ENCODE peak calls at places on chromosomes 12 and 14, in four cellular contexts. V is body of pancreas, U is gastrocnemius medialis, K is heart left ventricle. Y is an unnamed sample.

GRCh38 chr14:48703728-48704467 is 882.3 kb downstream of the RPS29 start:
- DNase-seq in K (peak; percentile 13), V (no peak), U (no peak), Y (no peak)

GRCh38 chr12:53806689-53807088 is 54.9 kb upstream of the CISTR start:
- DNase-seq in K (no peak), U (no peak), V (no peak), Y (no peak)

GRCh38 chr14:65599375-65599774 is 186.8 kb downstream of the FUT8 start:
- DNase-seq in V (no peak), U (no peak), K (no peak), Y (no peak)

GRCh38 chr14:96723946-96724345 is 73.2 kb upstream of the VRK1 start:
- DNase-seq in U (no peak), V (no peak), K (no peak), Y (no peak)

GRCh38 chr14:103056322-103057027 is 874 bp downstream of the CDC42BPB start:
- DNase-seq in U (peak; percentile 19), K (peak; percentile 88), V (peak; percentile 54), Y (peak; percentile 85)

GRCh38 chr12:54273981-54274380 is 5.9 kb downstream of the CBX5 start:
- DNase-seq in K (no peak), V (no peak), U (no peak), Y (no peak)

GRCh38 chr14:22597771-22598098 is 365 bp upstream of the ABHD4 start:
- DNase-seq in K (no peak), U (no peak), V (no peak), Y (no peak)

GRCh38 chr12:132044661-132045412 is 95.1 kb downstream of the EP400 start:
- DNase-seq in U (no peak), V (no peak), K (no peak), Y (no peak)

GRCh38 chr12:82638324-82638723 is 48.4 kb upstream of the TMTC2 start:
- DNase-seq in U (no peak), V (no peak), K (no peak), Y (no peak)

GRCh38 chr12:50166776-50167025 is 468 bp downstream of the CERS5 start:
- DNase-seq in V (peak; percentile 29), K (no peak), U (no peak), Y (peak; percentile 45)

GRCh38 chr12:109476807-109477184 is 304 bp downstream of the KCTD10 start:
- DNase-seq in V (no peak), U (no peak), K (no peak), Y (no peak)

GRCh38 chr12:109477963-109478315 is 505 bp downstream of the UBE3B start:
- DNase-seq in K (no peak), U (no peak), V (no peak), Y (no peak)

GRCh38 chr12:109475121-109475520 is 2.0 kb downstream of the KCTD10 start:
- DNase-seq in K (no peak), V (no peak), U (no peak), Y (no peak)

GRCh38 chr12:109475993-109476806 is 900 bp downstream of the KCTD10 start:
- DNase-seq in U (no peak), K (no peak), V (no peak), Y (no peak)

GRCh38 chr12:109477185-109477962 is at the start of the genes KCTD10 and UBE3B:
- DNase-seq in K (peak; percentile 91), V (peak; percentile 83), U (peak; percentile 73), Y (peak; percentile 89)
- TF ChIP-seq POLR2A in K (no peak), V (no peak), U (peak; percentile 54), Y (no peak)

DNA sequence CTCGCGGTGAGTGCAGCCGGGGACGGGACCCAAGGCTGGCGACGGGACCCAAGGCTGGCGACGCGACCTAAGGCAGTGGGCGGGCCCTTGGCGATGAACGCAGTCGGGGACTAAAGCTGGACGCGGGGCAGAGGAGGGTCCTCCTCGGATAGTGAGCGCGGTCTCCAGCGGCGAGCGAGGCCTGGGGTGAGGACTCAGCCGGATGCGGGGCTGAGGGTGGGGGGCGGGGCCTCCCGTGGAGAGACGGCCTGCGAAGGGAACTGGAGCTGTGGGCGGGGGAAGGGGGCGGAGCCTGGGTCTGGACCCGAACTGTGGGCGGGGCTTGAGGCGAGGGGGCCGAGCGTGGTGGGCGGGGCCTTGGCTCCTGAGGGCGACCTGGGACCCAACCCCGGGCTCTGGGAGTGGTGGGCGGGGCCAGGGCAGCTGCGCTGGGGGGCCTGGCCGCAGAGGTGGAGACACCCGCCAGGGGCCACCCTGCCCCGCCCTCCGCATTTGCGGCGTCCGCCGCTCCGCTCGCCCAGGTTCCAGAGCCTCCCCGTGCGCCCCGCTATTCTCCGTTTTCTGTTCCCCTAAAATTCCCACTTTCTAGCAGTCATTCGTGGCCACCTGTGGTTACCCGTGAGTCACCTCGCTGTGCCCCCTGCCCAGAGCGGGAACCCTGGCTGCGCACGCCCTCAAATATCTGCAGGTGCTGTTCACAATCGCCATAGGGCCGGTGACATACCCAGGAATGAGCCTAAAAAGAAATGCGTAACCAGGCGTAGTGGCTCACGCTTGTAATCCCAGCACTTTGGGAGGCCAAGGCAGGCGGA is 508 bp upstream of the BRF1 start:
- DNase-seq in V (peak; percentile 99), U (peak; percentile 96), K (peak; percentile 98), Y (peak; percentile 99)
- TF ChIP-seq POLR2A in V (no peak), U (peak; percentile 49), K (no peak), Y (no peak)

DNA sequence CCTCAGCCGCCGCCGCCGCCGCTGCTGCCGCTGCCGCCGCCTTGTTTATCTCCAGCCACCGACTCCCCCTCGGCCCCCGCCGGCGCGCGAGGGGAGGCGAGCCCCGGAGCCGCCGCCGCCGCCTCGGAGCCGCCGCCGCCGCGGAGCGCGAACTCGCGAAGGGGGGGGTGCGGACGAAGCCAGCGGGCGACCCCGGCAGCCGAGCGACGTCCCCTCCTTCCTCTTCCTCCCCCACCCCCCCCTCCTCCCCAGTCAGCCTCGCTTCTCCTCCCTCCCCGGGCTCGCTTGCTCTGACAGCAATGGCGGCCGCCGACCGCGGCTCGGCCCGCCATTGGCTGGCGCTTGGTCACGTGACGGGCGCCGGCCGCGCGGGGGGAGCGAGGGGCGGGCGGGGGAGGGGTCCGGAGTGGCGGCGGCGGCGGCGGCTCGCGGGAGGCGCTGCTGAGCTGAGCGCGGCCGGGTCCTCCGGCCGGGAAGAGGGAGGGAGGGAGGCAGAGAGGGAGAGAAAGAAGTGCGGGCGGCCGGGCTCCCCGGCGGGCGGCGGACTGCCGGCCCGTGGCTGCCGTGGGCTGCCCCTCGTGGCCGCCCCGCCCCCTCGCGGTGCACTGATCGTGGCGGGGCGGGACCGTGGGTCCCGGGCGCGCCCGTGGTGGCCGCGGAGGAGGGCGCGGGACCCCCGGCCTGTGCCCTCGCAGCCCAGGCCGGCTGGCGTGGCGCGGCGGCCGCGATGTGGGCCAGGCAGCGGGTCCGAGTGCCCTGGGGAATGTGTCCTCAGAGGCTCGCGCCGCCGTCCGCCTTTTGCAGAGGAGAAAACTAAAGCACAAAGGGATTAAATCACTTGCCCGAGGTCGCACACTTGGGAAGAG is at the start of gene MED13L:
- DNase-seq in U (peak; percentile 80), K (peak; percentile 93), V (peak; percentile 90), Y (peak; percentile 88)
- TF ChIP-seq POLR2A in U (peak; percentile 86), K (no peak), V (peak; percentile 40), Y (no peak)

GRCh38 chr12:93467351-93468007 is at the start of gene MRPL42:
- DNase-seq in U (peak; percentile 61), K (peak; percentile 89), V (peak; percentile 86), Y (peak; percentile 91)
- TF ChIP-seq POLR2A in U (peak; percentile 50), K (no peak), V (peak; percentile 25), Y (no peak)

DNA sequence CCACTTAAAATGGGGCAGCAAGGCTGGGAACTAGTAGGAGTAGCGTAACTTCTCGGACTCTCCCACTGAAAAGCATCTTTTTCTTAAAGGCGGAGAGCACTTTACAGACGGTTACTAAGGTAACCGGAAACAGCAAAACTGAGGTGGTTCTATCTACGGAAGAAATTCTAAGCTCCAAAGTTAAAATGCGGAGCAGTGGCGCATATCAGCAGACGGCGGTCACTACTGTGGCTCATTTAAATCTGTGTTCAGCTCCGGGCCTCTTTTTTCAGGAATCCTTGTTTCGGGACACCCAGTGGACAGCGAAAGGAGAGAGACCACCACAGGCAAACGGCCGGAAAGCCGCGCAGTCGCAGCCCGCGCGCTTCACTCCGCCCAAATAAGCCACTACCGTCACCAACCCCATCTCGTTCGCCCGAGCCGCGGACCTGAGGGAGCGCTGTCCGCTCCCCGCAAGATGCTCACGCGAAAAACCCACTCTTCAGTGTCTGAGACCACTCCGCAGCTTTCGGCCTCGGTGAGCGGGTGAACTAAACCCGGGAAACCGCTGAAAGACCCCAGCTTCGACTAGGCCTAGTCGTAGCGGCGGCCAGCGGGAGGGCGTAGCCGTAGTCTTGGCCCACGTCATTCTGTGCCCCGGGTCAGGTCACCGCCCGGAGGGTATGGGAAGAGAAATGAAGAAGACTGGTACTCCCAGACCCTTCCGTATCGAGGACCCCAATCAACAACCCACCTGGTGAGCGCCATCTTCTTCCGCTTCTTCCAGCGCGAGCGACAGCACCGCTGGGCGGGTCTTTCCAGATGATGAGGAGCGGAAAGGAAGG is at the start of gene SNW1:
- DNase-seq in V (peak; percentile 94), K (peak; percentile 92), U (peak; percentile 89), Y (peak; percentile 96)
- TF ChIP-seq POLR2A in V (peak; percentile 50), K (no peak), U (peak; percentile 82), Y (peak; percentile 62)

GRCh38 chr12:4153343-4153892 is 120.1 kb upstream of the CCND2 start:
- DNase-seq in U (no peak), V (no peak), K (peak; percentile 20), Y (no peak)
- TF ChIP-seq POLR2A in U (no peak), V (no peak), K (no peak), Y (no peak)

Y was measured in testis.